ENCODE peak calls at places on chromosomes 5 and 9, in five cellular contexts. H is stomach, E is breast epithelium, T is tibial artery, L is astrocyte. U is an unnamed sample.

GRCh38 chr5:72301557-72301956 is 18.5 kb downstream of the MRPS27 start:
- DNase-seq in H (no peak), E (no peak), T (no peak), L (no peak), U (no peak)

GRCh38 chr9:113564804-113565237 is 101.3 kb downstream of the RGS3 start:
- DNase-seq in T (peak; percentile 75), E (peak; percentile 74), L (peak; percentile 59), H (peak; percentile 74), U (peak; percentile 84)

GRCh38 chr9:27108981-27109541 is at the start of gene TEK:
- DNase-seq in T (no peak), E (no peak), H (no peak), L (peak; percentile 49), U (no peak)

GRCh38 chr9:109507421-109507838 is 9.3 kb upstream of the PTPN3 start:
- DNase-seq in T (peak; percentile 65), L (peak; percentile 54), H (no peak), E (no peak), U (no peak)

GRCh38 chr5:84758008-84758407 is 373.3 kb upstream of the EDIL3 start:
- DNase-seq in L (no peak), T (no peak), H (no peak), E (no peak), U (no peak)

GRCh38 chr9:110104201-110104845 is 103.6 kb downstream of the C9orf152 start:
- DNase-seq in H (no peak), T (no peak), L (peak; percentile 78), E (no peak), U (peak; percentile 26)

GRCh38 chr9:112925058-112925641 is 34.5 kb upstream of the SLC46A2 start:
- DNase-seq in E (no peak), T (no peak), L (peak; percentile 1), H (no peak), U (peak; percentile 6)

GRCh38 chr5:154644745-154645411 is 110.3 kb upstream of the LARP1 start:
- DNase-seq in H (no peak), T (no peak), E (no peak), L (no peak), U (no peak)

GRCh38 chr5:179763215-179763945 is 30.4 kb upstream of the LTC4S start:
- DNase-seq in L (peak; percentile 87), E (no peak), T (peak; percentile 77), H (peak; percentile 71), U (peak; percentile 79)

GRCh38 chr5:81755320-81755719 is 4.4 kb upstream of the SSBP2 start:
- DNase-seq in E (no peak), L (peak; percentile 93), T (peak; percentile 75), H (peak; percentile 52), U (peak; percentile 71)

GRCh38 chr5:81854915-81855314 is 104.0 kb upstream of the SSBP2 start:
- DNase-seq in E (no peak), T (no peak), H (no peak), L (no peak), U (no peak)

GRCh38 chr5:134371834-134372340 is 518 bp downstream of the UBE2B start:
- DNase-seq in T (peak; percentile 61), H (peak; percentile 55), E (peak; percentile 60), L (peak; percentile 27), U (peak; percentile 62)

DNA sequence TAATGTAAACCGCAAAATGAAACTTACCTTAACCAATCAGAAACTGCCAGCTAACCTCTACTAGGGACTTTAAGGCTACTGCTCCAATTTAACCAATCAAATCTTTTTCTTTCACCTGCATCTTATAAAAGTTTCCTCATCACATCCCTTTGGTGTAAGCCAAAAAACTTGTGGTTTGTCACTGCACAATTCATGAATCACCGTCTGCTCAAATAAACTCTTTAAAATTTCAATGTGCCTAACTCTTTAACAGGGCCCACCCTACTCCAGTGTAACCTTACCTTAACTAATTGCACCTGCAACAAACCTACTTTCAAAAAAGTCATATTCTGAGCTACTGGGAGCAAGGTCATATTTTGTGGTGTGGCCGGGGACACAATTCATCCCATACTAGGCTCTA is 172.2 kb upstream of the GRAMD2B start:
- DNase-seq in T (no peak), E (no peak), L (no peak), H (no peak), U (no peak)
- H3K4me1 ChIP-seq in T (no peaks in the 10 kb centered on the region), E (no peaks in the 10 kb centered on the region), L (no peaks in the 10 kb centered on the region), H (no peaks in the 10 kb centered on the region), U (no peaks in the 10 kb centered on the region)

DNA sequence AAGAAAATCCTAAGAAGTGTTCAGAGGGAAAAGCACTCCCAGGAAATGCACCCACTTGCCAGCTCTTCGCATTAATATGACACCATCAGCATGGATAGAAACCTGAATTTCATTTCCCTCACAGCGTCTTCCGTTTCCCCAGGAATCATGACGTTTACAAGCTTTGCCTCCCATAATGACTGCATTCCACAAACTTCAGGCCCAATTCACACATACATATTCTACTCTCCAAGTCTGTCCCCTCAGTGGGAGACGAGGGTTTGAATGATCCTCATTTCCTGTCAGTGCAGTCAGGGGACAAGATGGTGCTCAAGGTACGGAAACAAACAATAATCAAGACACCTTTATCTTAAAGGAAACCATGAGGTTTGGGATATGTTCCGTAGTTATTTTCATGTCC is 44.9 kb upstream of the MAN2A1 start:
- DNase-seq in L (no peak), H (no peak), E (no peak), T (no peak), U (no peak)
- H3K4me3 ChIP-seq in L (no peak overlapping the region), H (no peak overlapping the region), E (no peak overlapping the region), T (no peak overlapping the region), U (no peak overlapping the region)

DNA sequence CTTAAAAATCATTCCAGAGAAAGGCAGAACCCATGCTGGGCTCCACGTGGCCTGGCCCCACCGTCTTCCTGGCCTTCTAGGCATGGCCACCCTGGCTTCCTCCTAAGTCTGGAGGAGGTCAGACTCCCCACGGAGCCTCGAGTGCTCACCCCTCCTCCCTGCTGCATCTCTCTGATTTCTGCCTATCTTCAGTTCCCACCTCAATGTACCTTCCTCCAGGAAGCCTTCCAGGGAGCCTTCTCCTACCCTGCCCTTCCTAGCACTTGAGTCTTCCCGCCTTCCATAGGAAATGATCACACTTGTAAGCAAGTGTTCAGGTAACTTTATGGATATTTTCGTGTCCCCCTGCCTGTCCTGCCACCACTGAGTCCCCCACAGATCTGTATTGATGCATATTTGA is 92.0 kb downstream of the MVB12B start:
- DNase-seq in E (no peak), T (no peak), H (no peak), L (no peak), U (no peak)
- H3K27ac ChIP-seq in E (no peak overlapping the region), T (no peak overlapping the region), H (no peak overlapping the region), L (no peak overlapping the region), U (no peak overlapping the region)

GRCh38 chr5:180797256-180798192 is 5.1 kb downstream of the MGAT1 start:
- DNase-seq in E (no peak), H (no peak), T (no peak), L (no peak), U (no peak)
- H3K4me1 ChIP-seq in E (no peaks in the 10 kb centered on the region), H (peaks cover 64% of the 10 kb centered on the region), T (peaks cover 59% of the 10 kb centered on the region), L (peaks cover 39% of the 10 kb centered on the region), U (peaks cover 57% of the 10 kb centered on the region)

DNA sequence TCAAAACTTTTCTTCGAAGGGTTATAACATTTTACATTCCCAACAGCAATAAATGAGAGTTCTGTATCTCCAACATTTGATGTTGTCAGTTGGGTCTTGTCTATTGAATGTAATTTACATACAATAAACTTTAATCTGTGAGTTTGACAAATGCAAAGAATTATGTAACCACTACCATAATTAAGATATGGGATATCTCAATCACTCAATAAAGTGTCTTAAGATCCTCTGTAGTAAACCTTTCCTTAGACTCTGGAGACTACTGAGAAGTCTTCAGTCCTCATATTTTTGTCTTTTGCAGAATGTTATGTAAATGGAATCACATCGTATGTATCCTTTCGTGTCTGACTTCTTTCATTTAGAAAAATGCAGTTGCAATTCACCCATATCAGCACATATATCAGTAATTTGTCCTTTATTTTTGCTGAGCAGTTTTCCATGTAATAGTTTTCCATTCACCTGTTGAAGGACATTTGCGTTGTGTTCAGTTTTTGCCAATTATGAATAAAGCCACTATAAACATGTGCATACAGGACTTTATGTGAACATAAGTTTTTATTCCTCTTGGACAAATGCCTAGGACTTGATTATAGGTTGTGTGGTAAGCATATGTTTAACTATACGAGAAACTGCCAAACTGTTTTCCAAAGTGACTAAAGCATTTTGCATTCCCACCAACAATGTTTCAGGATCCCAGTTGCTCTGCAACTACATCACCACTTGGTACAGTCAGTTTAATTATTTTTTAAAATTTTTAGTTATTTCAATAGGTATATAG is 784.6 kb upstream of the ZNF608 start:
- DNase-seq in T (no peak), L (no peak), E (no peak), H (no peak), U (no peak)
- H3K4me3 ChIP-seq in T (no peak overlapping the region), L (no peak overlapping the region), E (no peak overlapping the region), H (no peak overlapping the region), U (no peak overlapping the region)

DNA sequence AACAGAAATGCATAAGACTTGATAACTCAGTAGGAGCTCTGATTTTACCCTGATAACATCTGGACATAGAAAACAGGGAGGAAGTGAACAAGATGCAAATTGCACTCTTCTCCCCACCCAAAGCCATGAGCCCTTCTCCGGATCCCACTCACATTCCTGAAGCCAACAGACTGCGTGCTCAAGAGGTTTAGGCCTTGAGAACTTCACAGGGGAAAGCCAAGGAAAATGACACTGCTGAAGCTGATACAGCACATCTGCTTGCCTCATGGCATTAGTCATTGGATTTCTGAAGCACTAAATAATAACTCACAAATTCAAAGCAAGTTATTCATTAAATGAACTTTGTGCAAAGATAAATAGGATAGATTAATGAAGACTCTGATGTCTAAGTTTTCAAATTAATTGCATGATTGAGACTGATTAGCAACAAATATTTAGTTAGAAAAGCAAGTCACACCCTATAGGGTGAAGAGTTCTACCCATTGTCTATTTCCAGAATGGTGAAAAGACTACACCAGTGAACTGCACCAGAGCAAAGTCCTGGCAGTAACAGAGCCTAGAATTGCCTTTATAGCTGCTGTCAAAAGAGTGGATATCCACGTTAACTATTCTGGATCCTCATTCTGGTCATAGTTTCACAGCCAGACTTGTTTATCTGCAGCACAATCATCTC is 432.3 kb upstream of the RGMB start:
- DNase-seq in H (no peak), E (no peak), L (peak; percentile 97), T (no peak), U (no peak)
- H3K27ac ChIP-seq in H (peak overlapping the region; percentile 39), E (no peak overlapping the region), L (peak overlapping the region; percentile 71), T (no peak overlapping the region), U (no peak overlapping the region)

GRCh38 chr5:159724283-159724682 is 192.0 kb upstream of the ADRA1B start:
- DNase-seq in E (no peak), H (no peak), L (no peak), T (no peak), U (no peak)
- H3K4me1 ChIP-seq in E (no peaks in the 10 kb centered on the region), H (no peaks in the 10 kb centered on the region), L (no peaks in the 10 kb centered on the region), T (no peaks in the 10 kb centered on the region), U (no peaks in the 10 kb centered on the region)